ENCODE peak calls at places on chromosomes 11 and 22, in seven cellular contexts. Q is Calu3, R is upper lobe of right lung, Z is HepG2, Y is mesendoderm, M is IMR-90, J is NCI-H748 treated with DMSO at 0.1 percent for 48 hours. W is an unnamed sample.

GRCh38 chr11:128421577-128421976 is 165.8 kb downstream of the ETS1 start:
- DNase-seq in Q (no peak), R (no peak), Z (no peak), Y (peak; percentile 16), M (peak; percentile 92), J (no peak), W (no peak)

GRCh38 chr11:64516226-64516625 is 74.8 kb upstream of the SLC22A12 start:
- DNase-seq in Q (no peak), R (no peak), Z (no peak), Y (peak; percentile 28), M (no peak), J (no peak), W (no peak)

GRCh38 chr11:65487467-65488272 is 11.2 kb upstream of the MALAT1 start:
- DNase-seq in Q (peak; percentile 97), R (peak; percentile 96), Z (peak; percentile 99), Y (peak; percentile 100), M (peak; percentile 100), J (peak; percentile 99), W (peak; percentile 81)

GRCh38 chr11:26992031-26992541 is 1.8 kb upstream of the FIBIN start:
- DNase-seq in Q (no peak), R (no peak), Z (no peak), Y (no peak), M (peak; percentile 93), J (no peak), W (peak; percentile 52)

GRCh38 chr11:102882389-102883024 is 7.7 kb upstream of the MMP12 start:
- DNase-seq in Q (no peak), R (no peak), Z (no peak), Y (no peak), M (peak; percentile 48), J (no peak), W (no peak)

GRCh38 chr11:68999093-68999747 is 13.8 kb downstream of the MRGPRF start:
- DNase-seq in Q (no peak), R (no peak), Z (no peak), Y (no peak), M (no peak), J (no peak), W (no peak)

GRCh38 chr22:28111501-28111900 is 192.4 kb upstream of the PITPNB start:
- DNase-seq in Q (no peak), R (no peak), Z (no peak), Y (no peak), M (no peak), J (no peak), W (no peak)

GRCh38 chr11:15828241-15828903 is 528.0 kb downstream of the SOX6 start:
- DNase-seq in Q (no peak), R (no peak), Z (no peak), Y (no peak), M (no peak), J (no peak), W (no peak)

GRCh38 chr11:24932110-24933000 is 435.5 kb downstream of the LUZP2 start:
- DNase-seq in Q (no peak), R (no peak), Z (no peak), Y (no peak), M (no peak), J (no peak), W (no peak)